ENCODE peak calls at places on chromosome 7, in seven cellular contexts. One of them, this sample, is unnamed.

GRCh38 chr7:31640329-31640728 is 46.7 kb upstream of the PPP1R17 start:
- DNase-seq in GM12878: no peak
- DNase-seq in adrenal gland: no peak
- DNase-seq in upper lobe of left lung: no peak
- DNase-seq in A549: no peak
- DNase-seq in HCT116: no peak
- DNase-seq in Peyer's patch: no peak
- DNase-seq in this sample: no peak

GRCh38 chr7:40310213-40310612 is 175.4 kb downstream of the SUGCT start:
- DNase-seq in GM12878: no peak
- DNase-seq in adrenal gland: no peak
- DNase-seq in upper lobe of left lung: no peak
- DNase-seq in A549: no peak
- DNase-seq in HCT116: no peak
- DNase-seq in Peyer's patch: no peak
- DNase-seq in this sample: no peak

GRCh38 chr7:39127058-39127457 is 149.3 kb downstream of the POU6F2 start:
- DNase-seq in GM12878: no peak
- DNase-seq in adrenal gland: no peak
- DNase-seq in upper lobe of left lung: no peak
- DNase-seq in A549: no peak
- DNase-seq in HCT116: no peak
- DNase-seq in Peyer's patch: no peak
- DNase-seq in this sample: no peak

GRCh38 chr7:10022480-10022879 is 951.2 kb upstream of the PHF14 start:
- DNase-seq in GM12878: no peak
- DNase-seq in adrenal gland: peak
- DNase-seq in upper lobe of left lung: no peak
- DNase-seq in A549: no peak
- DNase-seq in HCT116: no peak
- DNase-seq in Peyer's patch: no peak
- DNase-seq in this sample: no peak

GRCh38 chr7:105016083-105017075 is 2.4 kb downstream of the KMT2E start:
- DNase-seq in GM12878: no peak
- DNase-seq in adrenal gland: no peak
- DNase-seq in upper lobe of left lung: no peak
- DNase-seq in A549: no peak
- DNase-seq in HCT116: no peak
- DNase-seq in Peyer's patch: no peak
- DNase-seq in this sample: no peak

GRCh38 chr7:44375926-44376342 is 50.5 kb upstream of the CAMK2B start:
- DNase-seq in GM12878: no peak
- DNase-seq in adrenal gland: no peak
- DNase-seq in upper lobe of left lung: no peak
- DNase-seq in A549: no peak
- DNase-seq in HCT116: no peak
- DNase-seq in Peyer's patch: no peak
- DNase-seq in this sample: no peak

GRCh38 chr7:158019726-158020705 is 567.6 kb downstream of the PTPRN2 start:
- DNase-seq in GM12878: no peak
- DNase-seq in adrenal gland: no peak
- DNase-seq in upper lobe of left lung: peak
- DNase-seq in A549: no peak
- DNase-seq in HCT116: no peak
- DNase-seq in Peyer's patch: peak
- DNase-seq in this sample: no peak

GRCh38 chr7:70681847-70682350 is 450.0 kb upstream of the GALNT17 start:
- DNase-seq in GM12878: peak
- DNase-seq in adrenal gland: no peak
- DNase-seq in upper lobe of left lung: no peak
- DNase-seq in A549: no peak
- DNase-seq in HCT116: no peak
- DNase-seq in Peyer's patch: peak
- DNase-seq in this sample: no peak

GRCh38 chr7:46321556-46322205 is 400.6 kb upstream of the IGFBP3 start:
- DNase-seq in GM12878: no peak
- DNase-seq in adrenal gland: no peak
- DNase-seq in upper lobe of left lung: no peak
- DNase-seq in A549: no peak
- DNase-seq in HCT116: no peak
- DNase-seq in Peyer's patch: no peak
- DNase-seq in this sample: no peak

GRCh38 chr7:54166419-54166818 is 375.8 kb upstream of the VSTM2A start:
- DNase-seq in GM12878: no peak
- DNase-seq in adrenal gland: no peak
- DNase-seq in upper lobe of left lung: no peak
- DNase-seq in A549: no peak
- DNase-seq in HCT116: no peak
- DNase-seq in Peyer's patch: no peak
- DNase-seq in this sample: no peak

GRCh38 chr7:51260516-51260915 is 56.1 kb downstream of the COBL start:
- DNase-seq in GM12878: no peak
- DNase-seq in adrenal gland: no peak
- DNase-seq in upper lobe of left lung: no peak
- DNase-seq in A549: no peak
- DNase-seq in HCT116: no peak
- DNase-seq in Peyer's patch: no peak
- DNase-seq in this sample: no peak

GRCh38 chr7:82714883-82715282 is 271.3 kb upstream of the CACNA2D1 start:
- DNase-seq in GM12878: no peak
- DNase-seq in adrenal gland: no peak
- DNase-seq in upper lobe of left lung: no peak
- DNase-seq in A549: no peak
- DNase-seq in HCT116: no peak
- DNase-seq in Peyer's patch: no peak
- DNase-seq in this sample: no peak

GRCh38 chr7:39187130-39187529 is 209.4 kb downstream of the POU6F2 start:
- DNase-seq in GM12878: no peak
- DNase-seq in adrenal gland: no peak
- DNase-seq in upper lobe of left lung: no peak
- DNase-seq in A549: no peak
- DNase-seq in HCT116: no peak
- DNase-seq in Peyer's patch: no peak
- DNase-seq in this sample: no peak

GRCh38 chr7:44995555-44996493 is 4.2 kb upstream of the CCM2 start:
- DNase-seq in GM12878: peak
- DNase-seq in adrenal gland: no peak
- DNase-seq in upper lobe of left lung: no peak
- DNase-seq in A549: no peak
- DNase-seq in HCT116: no peak
- DNase-seq in Peyer's patch: no peak
- DNase-seq in this sample: no peak

GRCh38 chr7:70668606-70669358 is 463.2 kb upstream of the GALNT17 start:
- DNase-seq in GM12878: peak
- DNase-seq in adrenal gland: no peak
- DNase-seq in upper lobe of left lung: no peak
- DNase-seq in A549: no peak
- DNase-seq in HCT116: no peak
- DNase-seq in Peyer's patch: no peak
- DNase-seq in this sample: no peak

GRCh38 chr7:53600296-53600695 is 564.9 kb downstream of the POM121L12 start:
- DNase-seq in GM12878: no peak
- DNase-seq in adrenal gland: no peak
- DNase-seq in upper lobe of left lung: no peak
- DNase-seq in A549: no peak
- DNase-seq in HCT116: no peak
- DNase-seq in Peyer's patch: no peak
- DNase-seq in this sample: no peak

GRCh38 chr7:92244803-92245486 is 769 bp downstream of the KRIT1 start:
- DNase-seq in GM12878: no peak
- DNase-seq in adrenal gland: no peak
- DNase-seq in upper lobe of left lung: no peak
- DNase-seq in A549: no peak
- DNase-seq in HCT116: no peak
- DNase-seq in Peyer's patch: no peak
- DNase-seq in this sample: no peak

GRCh38 chr7:129853661-129854268 is 99.0 kb downstream of the UBE2H start:
- DNase-seq in GM12878: no peak
- DNase-seq in adrenal gland: peak
- DNase-seq in upper lobe of left lung: no peak
- DNase-seq in A549: no peak
- DNase-seq in HCT116: peak
- DNase-seq in Peyer's patch: no peak
- DNase-seq in this sample: no peak

DNA sequence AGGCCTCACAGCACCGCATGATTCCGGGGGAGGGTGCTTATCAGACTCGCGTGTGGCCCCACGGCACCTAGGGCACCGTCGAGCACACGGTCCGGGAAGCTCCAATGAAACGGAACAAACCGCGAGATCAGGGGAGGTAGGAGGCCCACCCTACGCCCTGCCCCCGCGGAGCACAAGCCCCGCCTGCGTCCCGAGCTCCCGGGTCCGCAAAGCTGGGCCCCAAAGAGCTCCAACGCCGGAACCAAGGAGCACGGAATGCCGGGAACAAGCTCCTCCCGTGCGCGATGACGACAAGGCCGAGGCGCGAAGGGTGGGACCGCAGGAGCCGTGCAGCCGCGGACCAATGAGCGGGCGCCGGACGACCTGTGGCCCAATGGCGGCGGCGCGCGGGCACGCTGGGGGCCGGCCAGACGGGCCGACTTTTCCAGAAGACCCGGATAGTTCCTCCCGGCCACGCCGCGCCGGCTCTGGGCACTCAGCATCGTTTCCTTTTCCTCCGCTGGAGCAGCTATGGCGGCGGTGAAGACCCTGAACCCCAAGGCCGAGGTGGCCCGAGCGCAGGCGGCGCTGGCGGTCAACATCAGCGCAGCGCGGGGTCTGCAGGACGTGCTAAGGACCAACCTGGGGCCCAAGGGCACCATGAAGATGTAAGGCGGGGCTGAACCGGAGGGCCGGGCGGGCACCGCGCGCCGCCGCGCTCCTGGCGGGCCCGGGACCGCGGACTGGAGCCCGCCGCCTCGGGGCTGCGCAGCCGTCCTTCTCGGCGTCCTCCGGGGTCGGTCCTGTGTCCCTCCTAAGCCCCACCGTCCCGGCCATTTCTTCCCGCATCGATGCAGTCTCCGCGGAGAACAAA is at the start of the genes CCT6A and PSPH:
- DNase-seq in GM12878: peak
- DNase-seq in adrenal gland: peak
- DNase-seq in upper lobe of left lung: peak
- DNase-seq in A549: peak
- DNase-seq in HCT116: peak
- DNase-seq in Peyer's patch: peak
- DNase-seq in this sample: peak
- TF ChIP-seq POLR2A in GM12878: peak
- TF ChIP-seq POLR2A in adrenal gland: peak
- TF ChIP-seq POLR2A in upper lobe of left lung: no peak
- TF ChIP-seq POLR2A in A549: peak
- TF ChIP-seq POLR2A in HCT116: peak
- TF ChIP-seq POLR2A in Peyer's patch: peak
- TF ChIP-seq POLR2A in this sample: peak

GRCh38 chr7:107169120-107170050 is 582 bp downstream of the HBP1 start:
- DNase-seq in GM12878: peak
- DNase-seq in adrenal gland: peak
- DNase-seq in upper lobe of left lung: peak
- DNase-seq in A549: peak
- DNase-seq in HCT116: peak
- DNase-seq in Peyer's patch: peak
- DNase-seq in this sample: peak
- TF ChIP-seq POLR2A in GM12878: peak
- TF ChIP-seq POLR2A in adrenal gland: peak
- TF ChIP-seq POLR2A in upper lobe of left lung: no peak
- TF ChIP-seq POLR2A in A549: no peak
- TF ChIP-seq POLR2A in HCT116: peak
- TF ChIP-seq POLR2A in Peyer's patch: no peak
- TF ChIP-seq POLR2A in this sample: no peak

DNA sequence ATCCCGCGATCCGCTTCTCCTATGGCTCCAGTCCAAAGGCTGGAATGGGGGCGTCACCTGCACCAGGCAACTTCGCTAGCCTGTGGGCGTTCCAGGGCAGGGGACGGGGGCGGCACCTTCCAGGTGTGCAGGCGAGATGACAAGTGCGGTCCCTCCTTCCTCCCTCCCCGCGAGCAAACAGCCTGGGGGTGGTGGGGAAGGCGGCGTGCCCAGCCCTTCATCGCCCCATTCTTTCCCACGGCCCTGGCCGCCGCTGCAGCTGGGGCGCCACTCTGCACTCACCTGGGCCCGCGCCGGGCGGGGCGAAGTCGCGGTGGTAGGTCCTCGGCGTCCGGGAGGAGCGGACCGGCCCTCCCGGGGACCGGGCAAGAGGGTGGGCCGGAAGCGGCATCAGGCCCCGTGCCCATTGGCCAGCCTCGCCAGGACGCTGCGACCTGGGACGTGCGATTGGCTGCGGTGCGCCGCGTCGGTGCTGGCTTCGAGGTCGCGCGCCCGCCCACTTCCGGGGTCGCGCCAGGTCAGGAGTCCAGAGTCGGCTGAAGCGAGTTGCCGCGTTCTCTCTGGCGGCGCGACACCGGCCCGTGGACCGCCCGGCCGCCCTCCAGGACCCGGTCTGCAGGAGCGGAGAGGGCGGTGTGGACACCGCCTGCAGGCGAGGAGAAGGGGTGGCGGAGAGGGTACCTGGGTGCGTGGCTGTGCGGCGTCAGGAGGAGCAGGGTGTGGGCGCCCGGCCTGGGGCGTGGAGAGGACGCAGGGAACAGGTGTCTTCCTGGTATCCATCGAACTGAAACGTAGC is at the start of gene TECPR1:
- DNase-seq in GM12878: peak
- DNase-seq in adrenal gland: peak
- DNase-seq in upper lobe of left lung: peak
- DNase-seq in A549: peak
- DNase-seq in HCT116: peak
- DNase-seq in Peyer's patch: peak
- DNase-seq in this sample: peak
- TF ChIP-seq POLR2A in GM12878: peak
- TF ChIP-seq POLR2A in adrenal gland: no peak
- TF ChIP-seq POLR2A in upper lobe of left lung: no peak
- TF ChIP-seq POLR2A in A549: peak
- TF ChIP-seq POLR2A in HCT116: peak
- TF ChIP-seq POLR2A in Peyer's patch: peak
- TF ChIP-seq POLR2A in this sample: peak

DNA sequence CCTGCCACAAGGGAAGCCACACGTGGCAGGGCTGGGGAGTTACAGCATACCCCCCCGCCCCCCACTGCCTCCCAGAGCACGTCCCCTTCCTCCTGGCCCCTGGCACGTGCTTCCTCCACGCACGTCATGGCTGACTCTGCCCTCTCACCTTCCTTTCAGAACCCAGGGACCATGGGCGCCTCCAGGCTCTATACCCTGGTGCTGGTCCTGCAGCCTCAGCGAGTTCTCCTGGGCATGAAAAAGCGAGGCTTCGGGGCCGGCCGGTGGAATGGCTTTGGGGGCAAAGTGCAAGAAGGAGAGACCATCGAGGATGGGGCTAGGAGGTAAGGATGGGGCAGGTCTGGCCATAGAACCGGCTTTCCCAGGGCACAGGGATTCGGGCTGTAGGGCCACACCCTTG is 2.4 kb downstream of the NUDT1 start:
- DNase-seq in GM12878: no peak
- DNase-seq in adrenal gland: no peak
- DNase-seq in upper lobe of left lung: no peak
- DNase-seq in A549: no peak
- DNase-seq in HCT116: no peak
- DNase-seq in Peyer's patch: no peak
- DNase-seq in this sample: no peak
- TF ChIP-seq POLR2A in GM12878: no peak
- TF ChIP-seq POLR2A in adrenal gland: no peak
- TF ChIP-seq POLR2A in upper lobe of left lung: no peak
- TF ChIP-seq POLR2A in A549: no peak
- TF ChIP-seq POLR2A in HCT116: no peak
- TF ChIP-seq POLR2A in Peyer's patch: no peak
- TF ChIP-seq POLR2A in this sample: no peak